ENCODE peak calls at places on chromosomes 3 and 15, in five cellular contexts. F is NCI-H69, T is NCI-H2107, O is left ventricle myocardium superior, L is coronary artery. H is an unnamed sample.

GRCh38 chr3:163951397-163951987 is 1126.8 kb downstream of the SI start:
- DNase-seq in L (no peak), T (no peak), O (no peak), F (peak), H (no peak)

GRCh38 chr15:74050127-74050526 is 32.2 kb downstream of the GOLGA6A start:
- DNase-seq in L (no peak), T (no peak), O (no peak), F (peak), H (no peak)

GRCh38 chr3:136957751-136958288 is at the start of gene IL20RB:
- DNase-seq in T (no peak), O (no peak), F (no peak), L (no peak), H (no peak)

GRCh38 chr15:66878761-66879160 is 176.7 kb downstream of the SMAD6 start:
- DNase-seq in O (peak), T (no peak), F (no peak), L (peak), H (no peak)

GRCh38 chr3:186772281-186772885 is 11.0 kb upstream of the EIF4A2 start:
- DNase-seq in T (no peak), L (no peak), O (no peak), F (no peak), H (no peak)

GRCh38 chr15:69154684-69155083 is 5.8 kb upstream of the GLCE start:
- DNase-seq in O (no peak), F (no peak), L (no peak), T (no peak), H (no peak)

GRCh38 chr3:188993140-188993539 is 178.6 kb upstream of the TPRG1 start:
- DNase-seq in T (no peak), F (peak), L (no peak), O (no peak), H (no peak)

GRCh38 chr15:51380999-51381806 is 39.7 kb downstream of the GLDN start:
- DNase-seq in F (peak), O (peak), L (peak), T (no peak), H (no peak)

GRCh38 chr3:89533320-89533719 is 425.9 kb downstream of the EPHA3 start:
- DNase-seq in F (no peak), L (no peak), T (no peak), O (no peak), H (no peak)

GRCh38 chr3:126277629-126278378 is 79.4 kb downstream of the KLF15 start:
- DNase-seq in F (no peak), T (no peak), L (no peak), O (no peak), H (no peak)